ENCODE peak calls at places on chromosomes 2 and 18, in five cellular contexts. Z, K, M, V and O are unnamed samples.

GRCh38 chr2:47008381-47009280 is 93.0 kb upstream of the MCFD2 start:
- DNase-seq in Z (no peak), K (no peak), M (peak; percentile 43), V (peak; percentile 79), O (no peak)

GRCh38 chr2:240320561-240321091 is 114.8 kb upstream of the GPC1 start:
- DNase-seq in Z (no peak), K (no peak), M (no peak), V (no peak), O (no peak)

GRCh38 chr2:8511868-8512612 is 169.8 kb upstream of the ID2 start:
- DNase-seq in Z (no peak), K (no peak), M (no peak), V (peak; percentile 72), O (no peak)

GRCh38 chr18:48263913-48264506 is 145.2 kb downstream of the ZBTB7C start:
- DNase-seq in Z (no peak), K (no peak), M (no peak), V (no peak), O (no peak)

GRCh38 chr2:37599688-37600525 is 71.5 kb downstream of the CDC42EP3 start:
- DNase-seq in Z (no peak), K (no peak), M (no peak), V (no peak), O (no peak)

GRCh38 chr2:70921839-70922590 is 13.7 kb upstream of the ATP6V1B1 start:
- DNase-seq in Z (no peak), K (no peak), M (peak; percentile 23), V (no peak), O (no peak)

GRCh38 chr2:212548459-212548815 is 9.8 kb upstream of the ERBB4 start:
- DNase-seq in Z (no peak), K (no peak), M (peak; percentile 45), V (peak; percentile 51), O (no peak)

GRCh38 chr2:180385601-180386201 is 378.6 kb upstream of the CWC22 start:
- DNase-seq in Z (peak; percentile 18), K (no peak), M (peak; percentile 6), V (peak; percentile 79), O (no peak)

GRCh38 chr18:72772916-72773315 is 94.9 kb downstream of the NETO1 start:
- DNase-seq in Z (no peak), K (no peak), M (no peak), V (no peak), O (no peak)

GRCh38 chr18:58297198-58297597 is 253.2 kb downstream of the NEDD4L start:
- DNase-seq in Z (no peak), K (no peak), M (no peak), V (peak; percentile 72), O (no peak)

GRCh38 chr2:42944744-42945415 is 152.5 kb upstream of the HAAO start:
- DNase-seq in Z (no peak), K (no peak), M (no peak), V (no peak), O (no peak)

GRCh38 chr18:75240433-75240832 is 29.8 kb downstream of the TSHZ1 start:
- DNase-seq in Z (no peak), K (no peak), M (no peak), V (no peak), O (no peak)

GRCh38 chr18:63342206-63342605 is 22.6 kb upstream of the BCL2 start:
- DNase-seq in Z (no peak), K (no peak), M (peak; percentile 46), V (peak; percentile 35), O (no peak)

GRCh38 chr18:31190919-31191318 is 28.3 kb upstream of the DSC1 start:
- DNase-seq in Z (no peak), K (no peak), M (no peak), V (no peak), O (no peak)

GRCh38 chr2:196399736-196400691 is 228.6 kb upstream of the STK17B start:
- DNase-seq in Z (peak; percentile 52), K (no peak), M (peak; percentile 39), V (peak; percentile 92), O (no peak)

GRCh38 chr2:74238879-74239278 is 40.5 kb downstream of the MTHFD2 start:
- DNase-seq in Z (no peak), K (no peak), M (no peak), V (peak; percentile 10), O (no peak)

GRCh38 chr2:23642516-23642915 is 257.5 kb downstream of the KLHL29 start:
- DNase-seq in Z (no peak), K (no peak), M (no peak), V (no peak), O (no peak)

GRCh38 chr2:207711750-207712487 is 479 bp downstream of the CCNYL1 start:
- DNase-seq in Z (no peak), K (no peak), M (peak; percentile 63), V (peak; percentile 47), O (no peak)

GRCh38 chr2:172888704-172889103 is 153.1 kb downstream of the RAPGEF4 start:
- DNase-seq in Z (no peak), K (no peak), M (no peak), V (no peak), O (no peak)

GRCh38 chr18:13407484-13407883 is 188.9 kb downstream of the LDLRAD4 start:
- DNase-seq in Z (no peak), K (no peak), M (no peak), V (no peak), O (no peak)

GRCh38 chr2:42100696-42101585 is 53.1 kb downstream of the PKDCC start:
- DNase-seq in Z (no peak), K (no peak), M (peak; percentile 76), V (peak; percentile 86), O (no peak)

GRCh38 chr18:74731097-74731496 is 133.4 kb downstream of the ZNF407 start:
- DNase-seq in Z (no peak), K (no peak), M (no peak), V (peak; percentile 51), O (no peak)

GRCh38 chr2:187527262-187527661 is 27.0 kb downstream of the TFPI start:
- DNase-seq in Z (no peak), K (no peak), M (no peak), V (peak; percentile 79), O (no peak)

GRCh38 chr2:100750143-100750542 is 69.8 kb upstream of the NPAS2 start:
- DNase-seq in Z (no peak), K (no peak), M (no peak), V (no peak), O (no peak)

GRCh38 chr2:146814971-146815370 is 1029.9 kb upstream of the ACVR2A start:
- DNase-seq in Z (no peak), K (no peak), M (no peak), V (no peak), O (no peak)

GRCh38 chr2:44237221-44237620 is 38.1 kb upstream of the SLC3A1 start:
- DNase-seq in Z (no peak), K (no peak), M (no peak), V (no peak), O (no peak)

GRCh38 chr18:2971741-2972552 is 41.0 kb downstream of the LPIN2 start:
- DNase-seq in Z (no peak), K (no peak), M (no peak), V (peak; percentile 43), O (no peak)

GRCh38 chr18:2968559-2968958 is 44.4 kb downstream of the LPIN2 start:
- DNase-seq in Z (no peak), K (no peak), M (no peak), V (no peak), O (no peak)

GRCh38 chr18:2969695-2970094 is 43.2 kb downstream of the LPIN2 start:
- DNase-seq in Z (no peak), K (no peak), M (no peak), V (no peak), O (no peak)

GRCh38 chr18:2970344-2970743 is 42.6 kb downstream of the LPIN2 start:
- DNase-seq in Z (no peak), K (no peak), M (no peak), V (no peak), O (no peak)

GRCh38 chr18:2970762-2971659 is 41.9 kb downstream of the LPIN2 start:
- DNase-seq in Z (no peak), K (no peak), M (no peak), V (no peak), O (no peak)
- TF ChIP-seq CTCF in Z (no peak), K (no peak), M (no peak), V (no peak), O (no peak)

GRCh38 chr18:1498216-1498615 is 593.5 kb downstream of the ADCYAP1 start:
- DNase-seq in Z (no peak), K (no peak), M (no peak), V (no peak), O (no peak)

GRCh38 chr18:1495387-1495786 is 590.7 kb downstream of the ADCYAP1 start:
- DNase-seq in Z (no peak), K (no peak), M (no peak), V (no peak), O (no peak)

GRCh38 chr18:1503847-1504246 is 599.2 kb downstream of the ADCYAP1 start:
- DNase-seq in Z (no peak), K (no peak), M (no peak), V (no peak), O (no peak)

DNA sequence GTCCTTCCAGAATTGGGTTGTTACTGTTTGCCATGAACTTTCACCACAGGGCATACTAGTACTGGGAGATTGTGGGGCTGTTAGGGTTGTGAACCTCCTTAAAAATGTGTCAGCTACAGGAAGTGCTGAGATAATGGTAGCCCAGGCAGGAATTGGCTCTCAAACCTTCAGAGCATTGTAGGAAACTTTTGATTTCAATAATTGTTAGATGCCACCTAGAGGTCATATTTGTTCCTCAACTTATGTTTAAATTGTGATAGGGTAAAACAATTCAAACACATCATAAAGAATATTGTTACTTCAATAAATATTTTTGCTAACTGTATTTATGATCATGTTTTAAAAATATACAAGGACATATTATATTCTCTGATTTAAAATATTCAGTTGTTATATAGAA is 594.6 kb downstream of the ADCYAP1 start:
- DNase-seq in Z (no peak), K (no peak), M (no peak), V (no peak), O (no peak)
- TF ChIP-seq CTCF in Z (no peak), K (no peak), M (peak; percentile 31), V (no peak), O (peak; percentile 11)

GRCh38 chr2:226799211-226799975 is at the start of gene IRS1:
- DNase-seq in Z (no peak), K (no peak), M (peak; percentile 96), V (peak; percentile 90), O (no peak)
- TF ChIP-seq CTCF in Z (peak; percentile 90), K (no peak), M (no peak), V (peak; percentile 16), O (peak; percentile 51)

GRCh38 chr2:3603536-3604206 is 8.8 kb downstream of the COLEC11 start:
- DNase-seq in Z (no peak), K (no peak), M (no peak), V (no peak), O (no peak)

GRCh38 chr2:3606370-3607124 is 11.6 kb downstream of the COLEC11 start:
- DNase-seq in Z (no peak), K (no peak), M (no peak), V (no peak), O (no peak)

GRCh38 chr2:3605013-3605961 is 10.4 kb downstream of the COLEC11 start:
- DNase-seq in Z (no peak), K (no peak), M (no peak), V (no peak), O (no peak)

GRCh38 chr2:3604207-3604877 is 9.4 kb downstream of the COLEC11 start:
- DNase-seq in Z (no peak), K (no peak), M (no peak), V (no peak), O (no peak)

DNA sequence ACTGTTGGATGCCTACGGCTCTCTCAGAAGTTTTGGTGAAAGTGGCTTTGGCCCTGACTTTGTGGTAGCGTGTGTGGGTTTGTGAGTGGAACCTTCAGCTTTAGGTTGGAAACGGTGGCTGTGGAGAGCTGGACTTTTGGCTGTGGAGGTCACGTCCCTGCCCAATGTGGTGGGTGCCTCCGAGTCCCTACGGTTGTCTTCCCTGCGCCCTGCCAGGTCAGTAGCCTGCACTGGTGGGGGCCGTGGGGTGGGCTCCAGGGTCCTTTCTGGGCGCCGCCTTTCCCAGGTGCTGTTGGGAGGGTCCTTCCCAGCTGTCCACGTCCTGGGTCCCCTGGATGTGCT is 11.1 kb downstream of the COLEC11 start:
- DNase-seq in Z (no peak), K (no peak), M (no peak), V (no peak), O (no peak)
- TF ChIP-seq CTCF in Z (no peak), K (no peak), M (no peak), V (no peak), O (no peak)